ENCODE peak calls at places on chromosomes 1 and 21, in seven cellular contexts. One of them, this sample, is unnamed.

GRCh38 chr21:15604424-15604823 is 125.4 kb upstream of the USP25 start:
- DNase-seq in HFF-Myc: peak
- DNase-seq in left kidney: no peak
- DNase-seq in HT1080: peak
- DNase-seq in amygdala: no peak
- DNase-seq in GM18507: no peak
- DNase-seq in activated T-helper 1 cell treated with anti-CD3 and anti-CD28 coated beads, Interleukin-2, amount 50 U/mL, for 16 hours: no peak
- DNase-seq in this sample: no peak

GRCh38 chr21:21196087-21196486 is 197.9 kb downstream of the NCAM2 start:
- DNase-seq in HFF-Myc: no peak
- DNase-seq in HT1080: peak
- DNase-seq in left kidney: no peak
- DNase-seq in amygdala: no peak
- DNase-seq in activated T-helper 1 cell treated with anti-CD3 and anti-CD28 coated beads, Interleukin-2, amount 50 U/mL, for 16 hours: no peak
- DNase-seq in GM18507: no peak
- DNase-seq in this sample: no peak

GRCh38 chr1:53732912-53733317 is 6.0 kb downstream of the GLIS1 start:
- DNase-seq in HT1080: peak
- DNase-seq in left kidney: no peak
- DNase-seq in amygdala: no peak
- DNase-seq in HFF-Myc: peak
- DNase-seq in activated T-helper 1 cell treated with anti-CD3 and anti-CD28 coated beads, Interleukin-2, amount 50 U/mL, for 16 hours: no peak
- DNase-seq in GM18507: no peak
- DNase-seq in this sample: no peak

GRCh38 chr21:27219068-27219467 is 252.2 kb upstream of the ADAMTS5 start:
- DNase-seq in activated T-helper 1 cell treated with anti-CD3 and anti-CD28 coated beads, Interleukin-2, amount 50 U/mL, for 16 hours: no peak
- DNase-seq in GM18507: no peak
- DNase-seq in HT1080: peak
- DNase-seq in left kidney: no peak
- DNase-seq in amygdala: no peak
- DNase-seq in HFF-Myc: no peak
- DNase-seq in this sample: no peak

GRCh38 chr1:160115545-160116276 is at the start of gene ATP1A2:
- DNase-seq in left kidney: peak
- DNase-seq in GM18507: no peak
- DNase-seq in activated T-helper 1 cell treated with anti-CD3 and anti-CD28 coated beads, Interleukin-2, amount 50 U/mL, for 16 hours: no peak
- DNase-seq in HT1080: no peak
- DNase-seq in HFF-Myc: no peak
- DNase-seq in amygdala: no peak
- DNase-seq in this sample: no peak

GRCh38 chr1:109438798-109439297 is 12.6 kb upstream of the PSMA5 start:
- DNase-seq in left kidney: peak
- DNase-seq in GM18507: no peak
- DNase-seq in HFF-Myc: peak
- DNase-seq in amygdala: no peak
- DNase-seq in activated T-helper 1 cell treated with anti-CD3 and anti-CD28 coated beads, Interleukin-2, amount 50 U/mL, for 16 hours: no peak
- DNase-seq in HT1080: peak
- DNase-seq in this sample: no peak

GRCh38 chr21:42833859-42834729 is 45.2 kb downstream of the WDR4 start:
- DNase-seq in left kidney: no peak
- DNase-seq in HT1080: no peak
- DNase-seq in GM18507: no peak
- DNase-seq in HFF-Myc: no peak
- DNase-seq in amygdala: no peak
- DNase-seq in activated T-helper 1 cell treated with anti-CD3 and anti-CD28 coated beads, Interleukin-2, amount 50 U/mL, for 16 hours: no peak
- DNase-seq in this sample: no peak

GRCh38 chr1:206978259-206978658 is 8.0 kb upstream of the FCAMR start:
- DNase-seq in amygdala: no peak
- DNase-seq in left kidney: no peak
- DNase-seq in GM18507: no peak
- DNase-seq in HT1080: no peak
- DNase-seq in HFF-Myc: no peak
- DNase-seq in activated T-helper 1 cell treated with anti-CD3 and anti-CD28 coated beads, Interleukin-2, amount 50 U/mL, for 16 hours: no peak
- DNase-seq in this sample: no peak

GRCh38 chr1:22529901-22530621 is 33.2 kb upstream of the EPHA8 start:
- DNase-seq in GM18507: no peak
- DNase-seq in HFF-Myc: no peak
- DNase-seq in amygdala: no peak
- DNase-seq in HT1080: peak
- DNase-seq in left kidney: peak
- DNase-seq in activated T-helper 1 cell treated with anti-CD3 and anti-CD28 coated beads, Interleukin-2, amount 50 U/mL, for 16 hours: no peak
- DNase-seq in this sample: no peak

GRCh38 chr1:110136911-110137310 is 13.4 kb upstream of the SLC6A17 start:
- DNase-seq in HFF-Myc: no peak
- DNase-seq in GM18507: no peak
- DNase-seq in amygdala: peak
- DNase-seq in activated T-helper 1 cell treated with anti-CD3 and anti-CD28 coated beads, Interleukin-2, amount 50 U/mL, for 16 hours: no peak
- DNase-seq in HT1080: no peak
- DNase-seq in left kidney: peak
- DNase-seq in this sample: no peak

GRCh38 chr21:41444703-41445464 is 18.8 kb downstream of the MX1 start:
- DNase-seq in amygdala: no peak
- DNase-seq in HT1080: no peak
- DNase-seq in GM18507: no peak
- DNase-seq in HFF-Myc: no peak
- DNase-seq in activated T-helper 1 cell treated with anti-CD3 and anti-CD28 coated beads, Interleukin-2, amount 50 U/mL, for 16 hours: no peak
- DNase-seq in left kidney: no peak
- DNase-seq in this sample: no peak

GRCh38 chr1:1211541-1212511 is 2.1 kb downstream of the TNFRSF4 start:
- DNase-seq in amygdala: no peak
- DNase-seq in left kidney: no peak
- DNase-seq in HT1080: no peak
- DNase-seq in activated T-helper 1 cell treated with anti-CD3 and anti-CD28 coated beads, Interleukin-2, amount 50 U/mL, for 16 hours: no peak
- DNase-seq in HFF-Myc: no peak
- DNase-seq in GM18507: no peak
- DNase-seq in this sample: no peak

GRCh38 chr1:16191309-16191708 is 21.1 kb downstream of the ARHGEF19 start:
- DNase-seq in amygdala: no peak
- DNase-seq in HT1080: no peak
- DNase-seq in GM18507: no peak
- DNase-seq in left kidney: no peak
- DNase-seq in activated T-helper 1 cell treated with anti-CD3 and anti-CD28 coated beads, Interleukin-2, amount 50 U/mL, for 16 hours: no peak
- DNase-seq in HFF-Myc: no peak
- DNase-seq in this sample: no peak

GRCh38 chr1:96782861-96783260 is 61.3 kb downstream of the PTBP2 start:
- DNase-seq in amygdala: no peak
- DNase-seq in left kidney: no peak
- DNase-seq in HT1080: no peak
- DNase-seq in HFF-Myc: no peak
- DNase-seq in GM18507: no peak
- DNase-seq in activated T-helper 1 cell treated with anti-CD3 and anti-CD28 coated beads, Interleukin-2, amount 50 U/mL, for 16 hours: no peak
- DNase-seq in this sample: no peak

GRCh38 chr1:169941982-169942830 is 48.5 kb upstream of the SCYL3 start:
- DNase-seq in amygdala: no peak
- DNase-seq in HT1080: no peak
- DNase-seq in activated T-helper 1 cell treated with anti-CD3 and anti-CD28 coated beads, Interleukin-2, amount 50 U/mL, for 16 hours: no peak
- DNase-seq in left kidney: peak
- DNase-seq in GM18507: no peak
- DNase-seq in HFF-Myc: peak
- DNase-seq in this sample: no peak

GRCh38 chr1:232226197-232226681 is 403.7 kb downstream of the SIPA1L2 start:
- DNase-seq in activated T-helper 1 cell treated with anti-CD3 and anti-CD28 coated beads, Interleukin-2, amount 50 U/mL, for 16 hours: no peak
- DNase-seq in left kidney: no peak
- DNase-seq in HFF-Myc: peak
- DNase-seq in HT1080: peak
- DNase-seq in GM18507: no peak
- DNase-seq in amygdala: no peak
- DNase-seq in this sample: no peak

GRCh38 chr1:19294638-19295037 is 6.1 kb upstream of the AKR7A3 start:
- DNase-seq in amygdala: no peak
- DNase-seq in HT1080: no peak
- DNase-seq in HFF-Myc: no peak
- DNase-seq in GM18507: no peak
- DNase-seq in activated T-helper 1 cell treated with anti-CD3 and anti-CD28 coated beads, Interleukin-2, amount 50 U/mL, for 16 hours: no peak
- DNase-seq in left kidney: no peak
- DNase-seq in this sample: no peak

GRCh38 chr1:192668434-192668983 is 32.6 kb downstream of the RGS13 start:
- DNase-seq in GM18507: no peak
- DNase-seq in HT1080: peak
- DNase-seq in activated T-helper 1 cell treated with anti-CD3 and anti-CD28 coated beads, Interleukin-2, amount 50 U/mL, for 16 hours: no peak
- DNase-seq in left kidney: no peak
- DNase-seq in amygdala: no peak
- DNase-seq in HFF-Myc: no peak
- DNase-seq in this sample: no peak

GRCh38 chr1:185480545-185480944 is 163.5 kb upstream of the IVNS1ABP start:
- DNase-seq in amygdala: no peak
- DNase-seq in GM18507: no peak
- DNase-seq in HT1080: no peak
- DNase-seq in HFF-Myc: no peak
- DNase-seq in activated T-helper 1 cell treated with anti-CD3 and anti-CD28 coated beads, Interleukin-2, amount 50 U/mL, for 16 hours: no peak
- DNase-seq in left kidney: no peak
- DNase-seq in this sample: no peak

GRCh38 chr1:202173993-202174392 is 13.6 kb upstream of the PTPN7 start:
- DNase-seq in GM18507: no peak
- DNase-seq in activated T-helper 1 cell treated with anti-CD3 and anti-CD28 coated beads, Interleukin-2, amount 50 U/mL, for 16 hours: no peak
- DNase-seq in left kidney: no peak
- DNase-seq in HFF-Myc: no peak
- DNase-seq in amygdala: no peak
- DNase-seq in HT1080: no peak
- DNase-seq in this sample: no peak

GRCh38 chr1:85447000-85447943 is 17.7 kb downstream of the DDAH1 start:
- DNase-seq in amygdala: no peak
- DNase-seq in activated T-helper 1 cell treated with anti-CD3 and anti-CD28 coated beads, Interleukin-2, amount 50 U/mL, for 16 hours: no peak
- DNase-seq in HFF-Myc: no peak
- DNase-seq in HT1080: no peak
- DNase-seq in left kidney: no peak
- DNase-seq in GM18507: no peak
- DNase-seq in this sample: no peak

GRCh38 chr1:37267111-37267835 is 207.1 kb upstream of the ZC3H12A start:
- DNase-seq in activated T-helper 1 cell treated with anti-CD3 and anti-CD28 coated beads, Interleukin-2, amount 50 U/mL, for 16 hours: no peak
- DNase-seq in left kidney: no peak
- DNase-seq in amygdala: no peak
- DNase-seq in HT1080: no peak
- DNase-seq in GM18507: no peak
- DNase-seq in HFF-Myc: no peak
- DNase-seq in this sample: no peak

GRCh38 chr1:161792740-161793139 is 26.6 kb downstream of the ATF6 start:
- DNase-seq in activated T-helper 1 cell treated with anti-CD3 and anti-CD28 coated beads, Interleukin-2, amount 50 U/mL, for 16 hours: no peak
- DNase-seq in GM18507: no peak
- DNase-seq in HT1080: peak
- DNase-seq in amygdala: no peak
- DNase-seq in left kidney: peak
- DNase-seq in HFF-Myc: peak
- DNase-seq in this sample: no peak

GRCh38 chr1:42844592-42845140 is 1.7 kb upstream of the ZNF691 start:
- DNase-seq in amygdala: no peak
- DNase-seq in activated T-helper 1 cell treated with anti-CD3 and anti-CD28 coated beads, Interleukin-2, amount 50 U/mL, for 16 hours: no peak
- DNase-seq in GM18507: no peak
- DNase-seq in HFF-Myc: no peak
- DNase-seq in left kidney: no peak
- DNase-seq in HT1080: no peak
- DNase-seq in this sample: no peak

GRCh38 chr1:35111106-35111505 is 31.9 kb downstream of the ZMYM1 start:
- DNase-seq in amygdala: no peak
- DNase-seq in activated T-helper 1 cell treated with anti-CD3 and anti-CD28 coated beads, Interleukin-2, amount 50 U/mL, for 16 hours: no peak
- DNase-seq in HT1080: peak
- DNase-seq in GM18507: no peak
- DNase-seq in HFF-Myc: no peak
- DNase-seq in left kidney: no peak
- DNase-seq in this sample: no peak

GRCh38 chr1:219959540-219960208 is 31.3 kb upstream of the SLC30A10 start:
- DNase-seq in HFF-Myc: no peak
- DNase-seq in left kidney: peak
- DNase-seq in HT1080: no peak
- DNase-seq in GM18507: no peak
- DNase-seq in amygdala: no peak
- DNase-seq in activated T-helper 1 cell treated with anti-CD3 and anti-CD28 coated beads, Interleukin-2, amount 50 U/mL, for 16 hours: no peak
- DNase-seq in this sample: no peak

GRCh38 chr1:182080955-182081582 is 19.6 kb upstream of the ZNF648 start:
- DNase-seq in HT1080: peak
- DNase-seq in activated T-helper 1 cell treated with anti-CD3 and anti-CD28 coated beads, Interleukin-2, amount 50 U/mL, for 16 hours: no peak
- DNase-seq in GM18507: no peak
- DNase-seq in HFF-Myc: no peak
- DNase-seq in amygdala: no peak
- DNase-seq in left kidney: peak
- DNase-seq in this sample: no peak

GRCh38 chr1:201708085-201708512 is 120.9 kb upstream of the IPO9 start:
- DNase-seq in GM18507: no peak
- DNase-seq in HT1080: no peak
- DNase-seq in left kidney: no peak
- DNase-seq in HFF-Myc: no peak
- DNase-seq in activated T-helper 1 cell treated with anti-CD3 and anti-CD28 coated beads, Interleukin-2, amount 50 U/mL, for 16 hours: no peak
- DNase-seq in amygdala: no peak
- DNase-seq in this sample: no peak

GRCh38 chr1:220811695-220812094 is 25.0 kb downstream of the MTARC1 start:
- DNase-seq in activated T-helper 1 cell treated with anti-CD3 and anti-CD28 coated beads, Interleukin-2, amount 50 U/mL, for 16 hours: no peak
- DNase-seq in HFF-Myc: no peak
- DNase-seq in HT1080: peak
- DNase-seq in GM18507: no peak
- DNase-seq in left kidney: no peak
- DNase-seq in amygdala: no peak
- DNase-seq in this sample: no peak

GRCh38 chr1:154430903-154431302 is 25.8 kb downstream of the IL6R start:
- DNase-seq in amygdala: no peak
- DNase-seq in left kidney: peak
- DNase-seq in HFF-Myc: no peak
- DNase-seq in GM18507: no peak
- DNase-seq in HT1080: no peak
- DNase-seq in activated T-helper 1 cell treated with anti-CD3 and anti-CD28 coated beads, Interleukin-2, amount 50 U/mL, for 16 hours: no peak
- DNase-seq in this sample: no peak

GRCh38 chr1:229328598-229329362 is 14.1 kb downstream of the CCSAP start:
- DNase-seq in left kidney: no peak
- DNase-seq in activated T-helper 1 cell treated with anti-CD3 and anti-CD28 coated beads, Interleukin-2, amount 50 U/mL, for 16 hours: no peak
- DNase-seq in GM18507: no peak
- DNase-seq in HFF-Myc: no peak
- DNase-seq in HT1080: no peak
- DNase-seq in amygdala: no peak
- DNase-seq in this sample: no peak